ENCODE peak calls at places on chromosomes 11 and 22, in ten cellular contexts. Y, X, R, I, B, L, G, V, D and O are unnamed samples. For H3K36me3 and H3K27me3, the result is how much of the 10 kb centered on the place peaks cover.

GRCh38 chr11:61749607-61750217 is 2.7 kb upstream of the MYRF start:
- DNase-seq in R (no peak), G (no peak), Y (no peak), X (no peak), V (no peak), D (no peak), I (no peak), B (no peak), L (no peak), O (peak)

GRCh38 chr22:38973289-38974169 is 8.6 kb upstream of the APOBEC3B start:
- DNase-seq in B (peak), Y (no peak), V (no peak), L (peak), X (no peak), D (peak), R (peak), I (peak), G (peak), O (no peak)

GRCh38 chr11:46669606-46670243 is 30.7 kb downstream of the ARHGAP1 start:
- DNase-seq in R (no peak), B (no peak), I (peak), Y (no peak), G (no peak), L (no peak), V (no peak), X (no peak), D (no peak), O (no peak)

GRCh38 chr11:130159657-130160459 is at the start of gene ST14:
- DNase-seq in Y (no peak), X (no peak), R (peak), I (no peak), B (no peak), V (peak), G (no peak), L (no peak), D (no peak), O (no peak)

GRCh38 chr11:2559527-2560311 is 114.9 kb downstream of the KCNQ1 start:
- DNase-seq in B (no peak), L (no peak), D (no peak), X (no peak), I (no peak), V (no peak), R (no peak), Y (no peak), G (no peak), O (no peak)

GRCh38 chr11:72771507-72771906 is 19.3 kb upstream of the ARAP1 start:
- DNase-seq in R (no peak), L (peak), B (no peak), G (no peak), V (no peak), Y (no peak), D (peak), I (no peak), X (no peak), O (peak)

GRCh38 chr11:130631119-130631518 is 182.7 kb downstream of the ADAMTS15 start:
- DNase-seq in G (no peak), Y (peak), L (peak), D (peak), R (no peak), V (no peak), X (no peak), B (peak), I (no peak), O (peak)

GRCh38 chr11:126744699-126745098 is 255.9 kb downstream of the KIRREL3 start:
- DNase-seq in Y (no peak), X (no peak), G (no peak), L (no peak), I (no peak), R (no peak), D (no peak), B (no peak), V (no peak), O (no peak)

GRCh38 chr11:22703040-22703439 is 36.6 kb downstream of the GAS2 start:
- DNase-seq in V (peak), Y (no peak), G (no peak), I (no peak), L (peak), R (peak), B (peak), D (peak), X (no peak), O (peak)

GRCh38 chr11:69471329-69472052 is 10.0 kb upstream of the LINC01488 start:
- DNase-seq in G (no peak), X (no peak), L (peak), I (no peak), B (peak), R (no peak), Y (no peak), D (no peak), V (no peak), O (peak)

GRCh38 chr11:96307748-96308133 is 35.3 kb downstream of the MAML2 start:
- DNase-seq in G (no peak), R (peak), Y (peak), L (peak), I (no peak), D (peak), V (no peak), B (peak), X (no peak), O (peak)

GRCh38 chr11:4991066-4991465 is 3.6 kb upstream of the OR51L1 start:
- DNase-seq in I (no peak), B (no peak), X (no peak), D (no peak), R (no peak), V (no peak), L (peak), G (no peak), Y (no peak), O (peak)

GRCh38 chr11:15629690-15630321 is 515.1 kb downstream of the INSC start:
- DNase-seq in V (no peak), D (no peak), B (no peak), R (peak), G (no peak), X (peak), L (no peak), Y (no peak), I (peak), O (peak)

GRCh38 chr22:27801197-27801615 is 350 bp downstream of the MN1 start:
- DNase-seq in X (no peak), B (peak), Y (no peak), V (peak), R (no peak), I (peak), L (peak), G (peak), D (peak), O (no peak)

GRCh38 chr11:66258473-66258893 is 10.0 kb upstream of the RAB1B start:
- DNase-seq in B (no peak), R (no peak), V (no peak), X (no peak), D (no peak), G (no peak), Y (no peak), I (no peak), L (no peak), O (no peak)

GRCh38 chr22:50485221-50486131 is 1.2 kb upstream of the MIOX start:
- DNase-seq in D (no peak), X (peak), G (no peak), R (no peak), I (no peak), L (no peak), B (no peak), V (peak), Y (no peak), O (no peak)

GRCh38 chr11:69293819-69294505 is at the start of gene MYEOV:
- DNase-seq in B (peak), R (peak), Y (no peak), G (no peak), I (peak), V (no peak), X (peak), L (no peak), D (peak), O (no peak)

GRCh38 chr11:125165111-125165663 is 636 bp downstream of the PKNOX2 start:
- DNase-seq in Y (no peak), B (peak), L (peak), R (no peak), V (no peak), D (peak), I (no peak), X (no peak), G (no peak), O (no peak)

GRCh38 chr11:44957051-44957515 is 6.4 kb upstream of the TP53I11 start:
- DNase-seq in L (no peak), D (no peak), B (no peak), G (no peak), Y (no peak), X (no peak), I (peak), V (no peak), R (no peak), O (no peak)

GRCh38 chr11:103367650-103368049 is 258.4 kb downstream of the DYNC2H1 start:
- DNase-seq in R (no peak), X (no peak), Y (peak), B (no peak), I (no peak), D (no peak), G (no peak), L (no peak), V (no peak), O (no peak)

GRCh38 chr11:10454902-10455631 is at the start of gene AMPD3:
- DNase-seq in B (no peak), L (peak), I (peak), G (no peak), D (peak), X (no peak), Y (peak), R (no peak), V (no peak), O (peak)

GRCh38 chr11:12581923-12582322 is 92.3 kb upstream of the TEAD1 start:
- DNase-seq in X (no peak), B (peak), D (peak), L (peak), Y (peak), G (no peak), V (no peak), I (peak), R (no peak), O (peak)

GRCh38 chr11:93895106-93895862 is 44.9 kb upstream of the VSTM5 start:
- DNase-seq in V (no peak), G (no peak), Y (peak), I (peak), D (peak), X (no peak), R (peak), B (peak), L (peak), O (peak)

GRCh38 chr11:67373916-67374570 is 645 bp upstream of the CLCF1 start:
- DNase-seq in V (peak), I (peak), B (peak), D (peak), R (peak), L (peak), Y (peak), G (peak), X (peak), O (peak)

GRCh38 chr11:334264-335033 is 13.8 kb upstream of the IFITM3 start:
- DNase-seq in I (no peak), R (no peak), B (no peak), L (no peak), X (no peak), V (no peak), D (peak), Y (no peak), G (no peak), O (no peak)

GRCh38 chr22:48856308-48856615 is 971.4 kb downstream of the BRD1 start:
- DNase-seq in I (no peak), V (no peak), D (no peak), G (no peak), X (no peak), B (no peak), R (no peak), L (no peak), Y (no peak), O (no peak)

GRCh38 chr22:27748355-27749168 is 53.0 kb downstream of the MN1 start:
- DNase-seq in Y (peak), L (peak), R (no peak), G (no peak), B (no peak), D (peak), V (no peak), I (peak), X (no peak), O (peak)

GRCh38 chr11:20159680-20160381 is 444 bp downstream of the DBX1 start:
- DNase-seq in I (no peak), L (no peak), V (no peak), R (no peak), X (no peak), G (no peak), B (no peak), D (no peak), Y (no peak), O (no peak)

GRCh38 chr22:37431811-37432707 is 4.8 kb upstream of the ELFN2 start:
- DNase-seq in L (peak), G (no peak), R (no peak), V (no peak), X (no peak), D (peak), I (no peak), B (peak), Y (peak), O (peak)

GRCh38 chr22:19905619-19906276 is 35.8 kb upstream of the COMT start:
- DNase-seq in B (no peak), G (no peak), D (no peak), Y (no peak), X (no peak), I (no peak), L (no peak), R (no peak), V (no peak), O (no peak)

GRCh38 chr22:32780726-32781310 is 20.7 kb upstream of the TIMP3 start:
- DNase-seq in D (no peak), V (no peak), R (no peak), Y (no peak), B (no peak), I (no peak), X (no peak), L (no peak), G (no peak), O (no peak)

GRCh38 chr22:37492428-37493344 is 6.5 kb upstream of the MFNG start:
- DNase-seq in I (peak), B (peak), V (no peak), D (peak), G (peak), R (peak), X (no peak), L (peak), Y (no peak), O (peak)

GRCh38 chr11:68735125-68735524 is 16.2 kb downstream of the TESMIN start:
- DNase-seq in D (no peak), G (no peak), V (no peak), L (no peak), Y (no peak), B (no peak), R (no peak), I (no peak), X (no peak), O (no peak)

GRCh38 chr11:76512851-76513653 is 68.2 kb downstream of the EMSY start:
- DNase-seq in B (peak), Y (no peak), X (no peak), I (no peak), G (no peak), D (peak), L (peak), V (no peak), R (no peak), O (no peak)

GRCh38 chr22:48051796-48052620 is 1289.6 kb downstream of the TBC1D22A start:
- DNase-seq in B (no peak), R (no peak), D (no peak), I (no peak), L (no peak), X (no peak), G (no peak), V (no peak), Y (no peak), O (no peak)

GRCh38 chr22:38707346-38707745 is 1.6 kb downstream of the GTPBP1 start:
- DNase-seq in G (no peak), R (peak), D (peak), X (no peak), Y (no peak), B (peak), I (no peak), L (peak), V (no peak), O (no peak)

GRCh38 chr22:19819911-19820879 is 34.5 kb downstream of the GNB1L start:
- DNase-seq in L (no peak), G (peak), B (no peak), X (no peak), Y (no peak), R (peak), D (no peak), V (peak), I (no peak), O (no peak)

GRCh38 chr11:10305262-10305963 is 540 bp downstream of the ADM start:
- DNase-seq in D (no peak), X (peak), G (no peak), L (peak), I (peak), Y (no peak), V (no peak), R (peak), B (no peak), O (peak)

GRCh38 chr11:3609416-3610265 is 32.2 kb downstream of the ART5 start:
- DNase-seq in D (peak), V (no peak), B (peak), R (peak), G (no peak), X (no peak), I (peak), Y (no peak), L (peak), O (peak)

GRCh38 chr11:134171951-134172350 is 51.8 kb downstream of the NCAPD3 start:
- DNase-seq in Y (no peak), G (no peak), V (no peak), L (no peak), D (no peak), R (no peak), X (no peak), B (no peak), I (no peak), O (no peak)
- H3K36me3 ChIP-seq in Y (under half), G (under half), V (under half), L (under half), D (under half), R (under half), X (under half), B (under half), I (half or more), O (under half)

GRCh38 chr11:86896486-86896885 is 58.7 kb downstream of the FZD4 start:
- DNase-seq in D (no peak), V (no peak), X (no peak), L (peak), I (no peak), Y (peak), G (no peak), R (no peak), B (peak), O (no peak)
- H3K4me3 ChIP-seq in D (no peak), V (no peak), X (no peak), L (no peak), I (no peak), Y (no peak), G (no peak), R (no peak), B (no peak), O (no peak)

DNA sequence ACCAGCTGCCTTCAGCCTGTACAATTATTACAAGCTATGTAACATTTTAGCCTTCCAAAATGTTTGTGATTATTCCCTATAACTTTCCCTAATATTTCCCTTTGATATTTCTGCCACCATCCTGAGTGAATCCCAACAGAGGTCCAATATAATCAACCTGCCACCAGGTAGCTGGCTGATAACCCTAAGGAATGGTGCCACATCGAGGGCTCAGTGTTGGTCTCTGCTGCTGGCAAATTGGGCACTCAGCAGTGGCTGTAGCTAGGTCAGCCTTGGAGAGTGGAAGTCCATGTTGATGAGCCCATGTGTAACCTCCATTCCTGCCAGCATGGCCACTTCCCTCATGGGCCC is 121.2 kb downstream of the ZNF280B start:
- DNase-seq in D (no peak), G (no peak), V (no peak), B (no peak), I (no peak), R (no peak), L (no peak), X (no peak), Y (no peak), O (no peak)
- H3K27me3 ChIP-seq in D (half or more), G (under half), V (under half), B (under half), I (under half), R (under half), L (under half), X (under half), Y (under half), O (under half)

GRCh38 chr22:24566899-24567511 is 11.2 kb downstream of the SNRPD3 start:
- DNase-seq in V (no peak), I (no peak), G (no peak), Y (no peak), D (no peak), B (no peak), L (no peak), R (no peak), X (no peak), O (no peak)
- H3K36me3 ChIP-seq in V (under half), I (half or more), G (under half), Y (under half), D (under half), B (under half), L (under half), R (under half), X (under half), O (under half)

GRCh38 chr22:17706947-17707346 is 67.3 kb downstream of the BID start:
- DNase-seq in V (no peak), I (no peak), X (no peak), G (no peak), D (no peak), L (no peak), R (no peak), Y (no peak), B (no peak), O (no peak)
- H3K4me3 ChIP-seq in V (no peak), I (no peak), X (no peak), G (no peak), D (no peak), L (peak), R (peak), Y (peak), B (peak), O (peak)

GRCh38 chr11:120626791-120627190 is 115.2 kb downstream of the GRIK4 start:
- DNase-seq in V (no peak), L (no peak), D (no peak), X (no peak), G (no peak), R (no peak), I (no peak), Y (no peak), B (no peak), O (no peak)
- H3K27me3 ChIP-seq in V (under half), L (under half), D (under half), X (under half), G (under half), R (under half), I (under half), Y (under half), B (under half), O (under half)

DNA sequence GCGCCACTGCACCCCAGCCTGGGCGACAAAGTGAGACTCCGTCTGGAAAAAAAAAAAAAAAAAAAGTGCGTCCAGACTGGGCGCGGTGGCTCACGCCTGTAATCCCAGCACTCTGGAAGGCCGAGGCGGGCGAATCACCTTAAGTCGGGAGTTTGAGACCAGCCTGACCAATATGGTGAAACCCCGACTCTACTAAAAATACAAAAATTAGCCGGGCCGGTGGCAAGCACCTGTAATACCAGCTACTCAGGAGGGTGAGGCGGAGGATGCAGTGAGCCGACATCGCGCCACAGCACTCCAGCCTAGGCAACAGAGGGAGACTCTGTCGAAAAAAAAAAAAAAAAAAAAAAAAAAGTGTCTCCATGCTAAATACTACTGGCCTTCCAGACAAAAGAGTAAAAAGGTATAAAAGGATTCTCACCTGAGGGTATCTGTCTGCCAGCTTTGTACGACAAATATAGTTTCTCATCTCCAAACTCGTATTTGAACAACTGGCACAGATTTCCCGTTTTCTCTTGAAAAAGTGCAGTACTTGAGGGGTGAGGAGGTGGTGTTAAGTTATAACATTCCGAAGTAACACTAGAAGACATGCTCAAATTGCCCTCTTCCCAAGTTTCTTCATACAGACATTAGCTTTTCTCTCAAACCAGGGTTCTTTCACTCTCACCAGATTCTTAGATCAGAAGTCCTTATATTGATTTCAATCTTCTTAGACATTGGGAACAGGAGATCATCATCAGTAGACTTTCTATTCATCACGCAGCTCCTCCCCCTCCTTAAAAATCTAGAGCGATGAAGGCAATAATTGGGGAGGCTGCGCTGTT is 1.1 kb downstream of the USP28 start:
- DNase-seq in G (no peak), V (no peak), D (peak), I (no peak), L (peak), X (no peak), B (no peak), R (no peak), Y (no peak), O (no peak)
- H3K36me3 ChIP-seq in G (under half), V (under half), D (under half), I (under half), L (under half), X (under half), B (under half), R (under half), Y (under half), O (under half)

DNA sequence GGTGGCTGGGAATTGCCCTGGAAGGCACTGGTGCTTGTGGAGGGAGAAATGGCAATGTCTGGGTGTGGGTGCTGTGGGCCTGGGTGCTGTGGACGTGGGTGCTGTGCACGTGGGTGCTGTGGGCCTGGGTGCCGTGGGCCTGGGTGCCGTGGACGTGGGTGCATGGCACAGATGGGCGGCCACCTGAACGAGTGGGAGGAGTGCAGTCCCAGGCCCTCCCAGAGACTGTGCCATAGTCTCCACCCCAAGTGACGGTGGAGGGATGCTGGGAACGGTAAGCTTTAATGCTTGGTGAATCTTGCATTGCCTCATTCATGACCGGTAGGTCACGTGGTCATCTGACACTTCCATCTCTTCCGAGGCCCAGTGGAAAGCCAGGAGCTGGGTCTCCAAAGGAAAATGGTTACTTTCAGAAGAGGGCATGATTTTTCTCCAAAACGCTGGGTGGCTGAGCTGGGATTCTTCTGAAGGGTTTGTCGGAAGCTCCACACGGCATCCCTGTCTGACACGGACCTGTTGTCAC is 28.8 kb upstream of the BRSK2 start:
- DNase-seq in D (no peak), G (no peak), R (no peak), Y (no peak), L (no peak), X (no peak), V (no peak), I (no peak), B (no peak), O (no peak)
- H3K4me3 ChIP-seq in D (no peak), G (no peak), R (no peak), Y (no peak), L (no peak), X (no peak), V (no peak), I (no peak), B (no peak), O (no peak)